ENCODE peak calls at places on chromosome 19, in nine cellular contexts. E is AG04450; N is fibroblast of lung; B is SK-MEL-5; W is ascending aorta; V is GM04504; D is CD4-positive, alpha-beta memory T cell; F is naive thymus-derived CD8-positive, alpha-beta T cell; P is EH. T is an unnamed sample.
A peak's percentile ranks its signal among the peaks of the same experiment; 100 is the strongest.

GRCh38 chr19:17401628-17402027 is 3.8 kb downstream of the BST2 start:
- DNase-seq in V (no peak), B (no peak), E (no peak), P (no peak), D (no peak), W (no peak), F (no peak), N (no peak), T (no peak)

GRCh38 chr19:52307275-52307674 is 10.3 kb downstream of the ZNF480 start:
- DNase-seq in B (no peak), E (no peak), N (peak; percentile 38), V (no peak), D (no peak), W (no peak), F (no peak), P (peak; percentile 12), T (no peak)

GRCh38 chr19:44476559-44477408 is 23.5 kb downstream of the ZNF180 start:
- DNase-seq in B (peak; percentile 20), P (peak; percentile 23), V (no peak), E (no peak), W (no peak), D (no peak), F (no peak), N (peak; percentile 27), T (peak; percentile 13)

GRCh38 chr19:50358483-50359431 is 6.7 kb downstream of the NAPSA start:
- DNase-seq in V (peak; percentile 14), W (no peak), P (peak; percentile 42), F (peak; percentile 80), B (peak; percentile 81), D (peak; percentile 68), E (no peak), N (peak; percentile 12), T (peak; percentile 37)

GRCh38 chr19:4284176-4284958 is 5.3 kb downstream of the SHD start:
- DNase-seq in F (no peak), W (no peak), E (no peak), V (no peak), B (peak; percentile 65), P (peak; percentile 16), D (no peak), N (no peak), T (no peak)

GRCh38 chr19:36210497-36210896 is 4.0 kb downstream of the ZNF565 start:
- DNase-seq in N (no peak), B (no peak), E (no peak), P (no peak), D (no peak), V (no peak), F (no peak), W (no peak), T (no peak)

GRCh38 chr19:40411125-40411842 is 1.9 kb downstream of the PRX start:
- DNase-seq in E (no peak), N (no peak), B (no peak), V (no peak), P (peak; percentile 23), W (no peak), D (no peak), F (no peak), T (no peak)

GRCh38 chr19:57027360-57027759 is 92.4 kb upstream of the USP29 start:
- DNase-seq in V (no peak), N (no peak), W (no peak), B (no peak), P (no peak), E (no peak), D (no peak), F (no peak), T (no peak)

GRCh38 chr19:46376241-46377153 is 29.6 kb downstream of the PPP5C start:
- DNase-seq in F (no peak), E (no peak), D (no peak), V (no peak), N (no peak), B (no peak), W (no peak), P (no peak), T (no peak)

GRCh38 chr19:4361152-4362037 is 18.0 kb downstream of the MPND start:
- DNase-seq in N (peak; percentile 27), F (no peak), P (no peak), V (no peak), D (no peak), B (no peak), E (no peak), W (no peak), T (no peak)

GRCh38 chr19:7482584-7483439 is 6.0 kb downstream of the PEX11G start:
- DNase-seq in P (peak; percentile 35), E (no peak), B (no peak), D (no peak), F (peak; percentile 22), N (no peak), W (no peak), V (no peak), T (no peak)

GRCh38 chr19:18562086-18562485 is 4.4 kb downstream of the KXD1 start:
- DNase-seq in V (no peak), F (no peak), P (no peak), E (no peak), D (no peak), W (peak; percentile 35), B (no peak), N (peak; percentile 61), T (peak; percentile 27)

GRCh38 chr19:37564624-37565369 is 29.8 kb downstream of the ZNF571 start:
- DNase-seq in W (no peak), V (no peak), N (no peak), E (no peak), P (no peak), D (no peak), F (no peak), B (no peak), T (no peak)

GRCh38 chr19:6718741-6719539 is 1.5 kb downstream of the C3 start:
- DNase-seq in E (no peak), F (peak; percentile 28), V (no peak), B (peak; percentile 67), P (peak; percentile 6), D (peak; percentile 50), W (no peak), N (no peak), T (peak; percentile 21)

GRCh38 chr19:4758082-4758481 is 33.5 kb upstream of the FEM1A start:
- DNase-seq in P (no peak), D (no peak), V (no peak), N (no peak), W (no peak), F (no peak), E (no peak), B (no peak), T (no peak)